ENCODE peak calls at places on chromosomes 6 and 20, in nine cellular contexts. One of them, this sample, is unnamed.

GRCh38 chr6:13307508-13307995 is 20.8 kb downstream of the TBC1D7 start:
- DNase-seq in GM23248: peak; percentile 35
- DNase-seq in prostate gland: no peak
- DNase-seq in left lung: peak; percentile 66
- DNase-seq in upper lobe of left lung: peak; percentile 75
- DNase-seq in fibroblast of lung: peak; percentile 66
- DNase-seq in HCT116: no peak
- DNase-seq in spleen: no peak
- DNase-seq in IMR-90: peak; percentile 34
- DNase-seq in this sample: no peak

GRCh38 chr20:47586648-47587306 is 85.1 kb downstream of the NCOA3 start:
- DNase-seq in HCT116: no peak
- DNase-seq in fibroblast of lung: peak; percentile 61
- DNase-seq in spleen: no peak
- DNase-seq in IMR-90: peak; percentile 57
- DNase-seq in GM23248: no peak
- DNase-seq in left lung: no peak
- DNase-seq in prostate gland: no peak
- DNase-seq in upper lobe of left lung: no peak
- DNase-seq in this sample: no peak

GRCh38 chr6:27297857-27298730 is 14.0 kb downstream of the POM121L2 start:
- DNase-seq in upper lobe of left lung: no peak
- DNase-seq in fibroblast of lung: peak; percentile 45
- DNase-seq in GM23248: peak; percentile 26
- DNase-seq in HCT116: peak; percentile 70
- DNase-seq in IMR-90: peak; percentile 51
- DNase-seq in spleen: no peak
- DNase-seq in prostate gland: no peak
- DNase-seq in left lung: no peak
- DNase-seq in this sample: no peak

GRCh38 chr20:47610247-47610944 is 108.7 kb downstream of the NCOA3 start:
- DNase-seq in prostate gland: no peak
- DNase-seq in HCT116: peak; percentile 71
- DNase-seq in fibroblast of lung: peak; percentile 93
- DNase-seq in GM23248: peak; percentile 94
- DNase-seq in upper lobe of left lung: peak; percentile 59
- DNase-seq in IMR-90: peak; percentile 92
- DNase-seq in spleen: no peak
- DNase-seq in left lung: peak; percentile 46
- DNase-seq in this sample: no peak

GRCh38 chr20:35436175-35436568 is 1.9 kb downstream of the GDF5 start:
- DNase-seq in left lung: no peak
- DNase-seq in fibroblast of lung: no peak
- DNase-seq in GM23248: no peak
- DNase-seq in IMR-90: no peak
- DNase-seq in upper lobe of left lung: no peak
- DNase-seq in prostate gland: no peak
- DNase-seq in spleen: no peak
- DNase-seq in HCT116: no peak
- DNase-seq in this sample: no peak

GRCh38 chr20:22160254-22160653 is 424.1 kb downstream of the FOXA2 start:
- DNase-seq in prostate gland: no peak
- DNase-seq in left lung: no peak
- DNase-seq in fibroblast of lung: no peak
- DNase-seq in GM23248: no peak
- DNase-seq in upper lobe of left lung: no peak
- DNase-seq in IMR-90: no peak
- DNase-seq in HCT116: no peak
- DNase-seq in spleen: no peak
- DNase-seq in this sample: no peak

GRCh38 chr6:107977283-107977682 is 19.3 kb upstream of the SEC63 start:
- DNase-seq in prostate gland: no peak
- DNase-seq in IMR-90: peak; percentile 39
- DNase-seq in spleen: no peak
- DNase-seq in upper lobe of left lung: no peak
- DNase-seq in left lung: no peak
- DNase-seq in fibroblast of lung: peak; percentile 21
- DNase-seq in GM23248: peak; percentile 57
- DNase-seq in HCT116: no peak
- DNase-seq in this sample: no peak

GRCh38 chr20:1537731-1538058 is 19.8 kb downstream of the SIRPD start:
- DNase-seq in prostate gland: no peak
- DNase-seq in upper lobe of left lung: peak; percentile 75
- DNase-seq in GM23248: no peak
- DNase-seq in IMR-90: no peak
- DNase-seq in spleen: peak; percentile 87
- DNase-seq in left lung: peak; percentile 71
- DNase-seq in HCT116: no peak
- DNase-seq in fibroblast of lung: no peak
- DNase-seq in this sample: peak; percentile 72

GRCh38 chr20:2859330-2860121 is 13.8 kb upstream of the PTPRA start:
- DNase-seq in IMR-90: no peak
- DNase-seq in GM23248: peak; percentile 70
- DNase-seq in fibroblast of lung: peak; percentile 49
- DNase-seq in HCT116: no peak
- DNase-seq in spleen: no peak
- DNase-seq in left lung: no peak
- DNase-seq in upper lobe of left lung: no peak
- DNase-seq in prostate gland: no peak
- DNase-seq in this sample: no peak

GRCh38 chr20:50574586-50574985 is 64.4 kb downstream of the PTPN1 start:
- DNase-seq in prostate gland: no peak
- DNase-seq in left lung: no peak
- DNase-seq in spleen: no peak
- DNase-seq in upper lobe of left lung: no peak
- DNase-seq in IMR-90: no peak
- DNase-seq in fibroblast of lung: no peak
- DNase-seq in HCT116: no peak
- DNase-seq in GM23248: no peak
- DNase-seq in this sample: no peak

GRCh38 chr6:113493991-113494390 is 363.2 kb upstream of the MARCKS start:
- DNase-seq in upper lobe of left lung: no peak
- DNase-seq in spleen: no peak
- DNase-seq in fibroblast of lung: no peak
- DNase-seq in GM23248: no peak
- DNase-seq in HCT116: no peak
- DNase-seq in left lung: no peak
- DNase-seq in prostate gland: no peak
- DNase-seq in IMR-90: no peak
- DNase-seq in this sample: no peak

GRCh38 chr6:158322724-158323560 is 10.7 kb downstream of the TULP4 start:
- DNase-seq in GM23248: peak; percentile 75
- DNase-seq in upper lobe of left lung: no peak
- DNase-seq in spleen: no peak
- DNase-seq in fibroblast of lung: peak; percentile 85
- DNase-seq in HCT116: no peak
- DNase-seq in left lung: no peak
- DNase-seq in prostate gland: no peak
- DNase-seq in IMR-90: peak; percentile 81
- DNase-seq in this sample: no peak
- H3K27ac ChIP-seq in GM23248: no peak overlapping the region
- H3K27ac ChIP-seq in upper lobe of left lung: no peak overlapping the region
- H3K27ac ChIP-seq in spleen: no peak overlapping the region
- H3K27ac ChIP-seq in fibroblast of lung: no peak overlapping the region
- H3K27ac ChIP-seq in HCT116: no peak overlapping the region
- H3K27ac ChIP-seq in left lung: no peak overlapping the region
- H3K27ac ChIP-seq in prostate gland: no peak overlapping the region
- H3K27ac ChIP-seq in IMR-90: no peak overlapping the region
- H3K27ac ChIP-seq in this sample: no peak overlapping the region

GRCh38 chr6:161133973-161134372 is 139.9 kb downstream of the AGPAT4 start:
- DNase-seq in IMR-90: no peak
- DNase-seq in HCT116: no peak
- DNase-seq in fibroblast of lung: peak; percentile 31
- DNase-seq in upper lobe of left lung: no peak
- DNase-seq in left lung: no peak
- DNase-seq in GM23248: no peak
- DNase-seq in spleen: no peak
- DNase-seq in prostate gland: no peak
- DNase-seq in this sample: no peak
- H3K27ac ChIP-seq in IMR-90: no peak overlapping the region
- H3K27ac ChIP-seq in HCT116: no peak overlapping the region
- H3K27ac ChIP-seq in fibroblast of lung: no peak overlapping the region
- H3K27ac ChIP-seq in upper lobe of left lung: no peak overlapping the region
- H3K27ac ChIP-seq in left lung: no peak overlapping the region
- H3K27ac ChIP-seq in GM23248: no peak overlapping the region
- H3K27ac ChIP-seq in spleen: no peak overlapping the region
- H3K27ac ChIP-seq in prostate gland: no peak overlapping the region
- H3K27ac ChIP-seq in this sample: no peak overlapping the region

GRCh38 chr20:59690976-59691375 is 86.6 kb downstream of the PHACTR3 start:
- DNase-seq in left lung: no peak
- DNase-seq in IMR-90: no peak
- DNase-seq in spleen: no peak
- DNase-seq in prostate gland: no peak
- DNase-seq in upper lobe of left lung: no peak
- DNase-seq in HCT116: no peak
- DNase-seq in fibroblast of lung: no peak
- DNase-seq in GM23248: no peak
- DNase-seq in this sample: no peak
- H3K27ac ChIP-seq in left lung: no peak overlapping the region
- H3K27ac ChIP-seq in IMR-90: no peak overlapping the region
- H3K27ac ChIP-seq in spleen: no peak overlapping the region
- H3K27ac ChIP-seq in prostate gland: no peak overlapping the region
- H3K27ac ChIP-seq in upper lobe of left lung: no peak overlapping the region
- H3K27ac ChIP-seq in HCT116: no peak overlapping the region
- H3K27ac ChIP-seq in fibroblast of lung: no peak overlapping the region
- H3K27ac ChIP-seq in GM23248: no peak overlapping the region
- H3K27ac ChIP-seq in this sample: no peak overlapping the region

GRCh38 chr6:3750324-3751018 is 1.0 kb downstream of the PXDC1 start:
- DNase-seq in GM23248: peak; percentile 91
- DNase-seq in upper lobe of left lung: peak; percentile 91
- DNase-seq in spleen: peak; percentile 92
- DNase-seq in HCT116: no peak
- DNase-seq in fibroblast of lung: peak; percentile 74
- DNase-seq in prostate gland: peak; percentile 88
- DNase-seq in left lung: peak; percentile 93
- DNase-seq in IMR-90: peak; percentile 72
- DNase-seq in this sample: peak; percentile 94
- H3K27ac ChIP-seq in GM23248: peak overlapping the region; percentile 94
- H3K27ac ChIP-seq in upper lobe of left lung: peak overlapping the region; percentile 96
- H3K27ac ChIP-seq in spleen: peak overlapping the region; percentile 89
- H3K27ac ChIP-seq in HCT116: peak overlapping the region; percentile 36
- H3K27ac ChIP-seq in fibroblast of lung: peak overlapping the region; percentile 91
- H3K27ac ChIP-seq in prostate gland: peak overlapping the region; percentile 97
- H3K27ac ChIP-seq in left lung: peak overlapping the region; percentile 98
- H3K27ac ChIP-seq in IMR-90: peak overlapping the region; percentile 86
- H3K27ac ChIP-seq in this sample: peak overlapping the region; percentile 98

GRCh38 chr6:137876547-137876946 is 9.5 kb downstream of the TNFAIP3 start:
- DNase-seq in prostate gland: no peak
- DNase-seq in HCT116: no peak
- DNase-seq in left lung: no peak
- DNase-seq in upper lobe of left lung: no peak
- DNase-seq in GM23248: no peak
- DNase-seq in spleen: no peak
- DNase-seq in IMR-90: no peak
- DNase-seq in fibroblast of lung: no peak
- DNase-seq in this sample: no peak

GRCh38 chr6:137877113-137877512 is 10.1 kb downstream of the TNFAIP3 start:
- DNase-seq in upper lobe of left lung: no peak
- DNase-seq in left lung: no peak
- DNase-seq in GM23248: no peak
- DNase-seq in fibroblast of lung: no peak
- DNase-seq in IMR-90: no peak
- DNase-seq in spleen: no peak
- DNase-seq in prostate gland: no peak
- DNase-seq in HCT116: no peak
- DNase-seq in this sample: no peak

GRCh38 chr6:137879301-137879700 is 12.2 kb downstream of the TNFAIP3 start:
- DNase-seq in IMR-90: no peak
- DNase-seq in left lung: no peak
- DNase-seq in spleen: no peak
- DNase-seq in GM23248: no peak
- DNase-seq in fibroblast of lung: no peak
- DNase-seq in HCT116: no peak
- DNase-seq in upper lobe of left lung: no peak
- DNase-seq in prostate gland: no peak
- DNase-seq in this sample: no peak

GRCh38 chr6:137878810-137879285 is 11.8 kb downstream of the TNFAIP3 start:
- DNase-seq in GM23248: no peak
- DNase-seq in fibroblast of lung: no peak
- DNase-seq in upper lobe of left lung: no peak
- DNase-seq in IMR-90: no peak
- DNase-seq in HCT116: no peak
- DNase-seq in spleen: peak; percentile 74
- DNase-seq in prostate gland: peak; percentile 19
- DNase-seq in left lung: no peak
- DNase-seq in this sample: no peak

DNA sequence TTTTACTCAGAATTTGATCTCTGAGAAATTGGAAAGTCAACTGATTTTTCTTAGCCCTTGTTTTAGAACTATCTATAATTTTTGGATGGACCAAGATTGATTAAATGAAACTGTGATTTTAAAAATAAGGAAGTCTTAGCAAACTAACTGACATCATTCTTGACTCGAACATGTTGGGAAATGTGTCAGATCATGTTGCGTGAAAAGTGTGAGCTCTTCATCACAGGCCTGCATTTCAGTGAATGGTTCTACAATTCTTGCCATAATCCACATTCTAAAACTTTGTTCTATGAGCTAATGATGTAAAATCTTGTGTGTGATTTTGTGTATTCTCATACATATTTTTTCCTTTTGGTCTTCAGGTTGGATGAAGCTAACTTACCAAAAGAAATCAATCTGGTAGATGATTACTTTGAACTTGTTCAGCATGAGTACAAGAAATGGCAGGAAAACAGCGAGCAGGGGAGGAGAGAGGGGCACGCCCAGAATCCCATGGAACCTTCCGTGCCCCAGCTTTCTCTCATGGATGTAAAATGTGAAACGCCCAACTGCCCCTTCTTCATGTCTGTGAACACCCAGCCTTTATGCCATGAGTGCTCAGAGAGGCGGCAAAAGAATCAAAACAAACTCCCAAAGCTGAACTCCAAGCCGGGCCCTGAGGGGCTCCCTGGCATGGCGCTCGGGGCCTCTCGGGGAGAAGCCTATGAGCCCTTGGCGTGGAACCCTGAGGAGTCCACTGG is 11.2 kb downstream of the TNFAIP3 start:
- DNase-seq in HCT116: no peak
- DNase-seq in prostate gland: no peak
- DNase-seq in GM23248: no peak
- DNase-seq in left lung: no peak
- DNase-seq in fibroblast of lung: no peak
- DNase-seq in IMR-90: no peak
- DNase-seq in spleen: no peak
- DNase-seq in upper lobe of left lung: no peak
- DNase-seq in this sample: no peak
- H3K27ac ChIP-seq in HCT116: no peak overlapping the region
- H3K27ac ChIP-seq in prostate gland: no peak overlapping the region
- H3K27ac ChIP-seq in GM23248: no peak overlapping the region
- H3K27ac ChIP-seq in left lung: no peak overlapping the region
- H3K27ac ChIP-seq in fibroblast of lung: peak overlapping the region; percentile 23
- H3K27ac ChIP-seq in IMR-90: no peak overlapping the region
- H3K27ac ChIP-seq in spleen: peak overlapping the region; percentile 18
- H3K27ac ChIP-seq in upper lobe of left lung: peak overlapping the region; percentile 47
- H3K27ac ChIP-seq in this sample: no peak overlapping the region

GRCh38 chr6:137216875-137217553 is 2.2 kb downstream of the IFNGR1 start:
- DNase-seq in upper lobe of left lung: peak; percentile 63
- DNase-seq in spleen: peak; percentile 75
- DNase-seq in prostate gland: peak; percentile 53
- DNase-seq in fibroblast of lung: no peak
- DNase-seq in GM23248: no peak
- DNase-seq in left lung: no peak
- DNase-seq in HCT116: no peak
- DNase-seq in IMR-90: no peak
- DNase-seq in this sample: no peak
- H3K27ac ChIP-seq in upper lobe of left lung: peak overlapping the region; percentile 97
- H3K27ac ChIP-seq in spleen: peak overlapping the region; percentile 99
- H3K27ac ChIP-seq in prostate gland: peak overlapping the region; percentile 96
- H3K27ac ChIP-seq in fibroblast of lung: no peak overlapping the region
- H3K27ac ChIP-seq in GM23248: peak overlapping the region; percentile 94
- H3K27ac ChIP-seq in left lung: peak overlapping the region; percentile 99
- H3K27ac ChIP-seq in HCT116: no peak overlapping the region
- H3K27ac ChIP-seq in IMR-90: no peak overlapping the region
- H3K27ac ChIP-seq in this sample: peak overlapping the region; percentile 100

This sample was measured in upper lobe of right lung.